ENCODE peak calls at places on chromosome 5, in eight cellular contexts. One of them, this sample, is unnamed.

GRCh38 chr5:73446631-73447233 is 1.8 kb downstream of the FOXD1 start:
- DNase-seq in H1: peak
- DNase-seq in transverse colon: no peak
- DNase-seq in right lobe of liver: no peak
- DNase-seq in uterus: no peak
- DNase-seq in A549: peak
- DNase-seq in body of pancreas: no peak
- DNase-seq in HepG2: no peak
- DNase-seq in this sample: no peak

GRCh38 chr5:123879071-123879470 is 367.1 kb downstream of the CSNK1G3 start:
- DNase-seq in H1: peak
- DNase-seq in transverse colon: no peak
- DNase-seq in right lobe of liver: no peak
- DNase-seq in uterus: no peak
- DNase-seq in A549: no peak
- DNase-seq in body of pancreas: no peak
- DNase-seq in HepG2: no peak
- DNase-seq in this sample: no peak

GRCh38 chr5:178794433-178794832 is 64.0 kb upstream of the ZNF354A start:
- DNase-seq in H1: no peak
- DNase-seq in transverse colon: no peak
- DNase-seq in right lobe of liver: no peak
- DNase-seq in uterus: no peak
- DNase-seq in A549: no peak
- DNase-seq in body of pancreas: no peak
- DNase-seq in HepG2: no peak
- DNase-seq in this sample: no peak

GRCh38 chr5:172749881-172750608 is 20.9 kb downstream of the DUSP1 start:
- DNase-seq in H1: no peak
- DNase-seq in transverse colon: peak
- DNase-seq in right lobe of liver: no peak
- DNase-seq in uterus: peak
- DNase-seq in A549: no peak
- DNase-seq in body of pancreas: no peak
- DNase-seq in HepG2: no peak
- DNase-seq in this sample: no peak

GRCh38 chr5:35091734-35092133 is 44.0 kb upstream of the AGXT2 start:
- DNase-seq in H1: no peak
- DNase-seq in transverse colon: no peak
- DNase-seq in right lobe of liver: no peak
- DNase-seq in uterus: no peak
- DNase-seq in A549: no peak
- DNase-seq in body of pancreas: no peak
- DNase-seq in HepG2: no peak
- DNase-seq in this sample: no peak

GRCh38 chr5:157475432-157475831 is 15.4 kb downstream of the NIPAL4 start:
- DNase-seq in H1: no peak
- DNase-seq in transverse colon: no peak
- DNase-seq in right lobe of liver: no peak
- DNase-seq in uterus: no peak
- DNase-seq in A549: no peak
- DNase-seq in body of pancreas: no peak
- DNase-seq in HepG2: no peak
- DNase-seq in this sample: no peak

GRCh38 chr5:148831590-148832565 is 5.5 kb downstream of the ADRB2 start:
- DNase-seq in H1: no peak
- DNase-seq in transverse colon: no peak
- DNase-seq in right lobe of liver: no peak
- DNase-seq in uterus: no peak
- DNase-seq in A549: no peak
- DNase-seq in body of pancreas: no peak
- DNase-seq in HepG2: no peak
- DNase-seq in this sample: no peak

GRCh38 chr5:58198330-58198729 is 261.6 kb downstream of the PLK2 start:
- DNase-seq in H1: no peak
- DNase-seq in transverse colon: no peak
- DNase-seq in right lobe of liver: no peak
- DNase-seq in uterus: no peak
- DNase-seq in A549: no peak
- DNase-seq in body of pancreas: no peak
- DNase-seq in HepG2: no peak
- DNase-seq in this sample: no peak

GRCh38 chr5:158224200-158224599 is 365.3 kb upstream of the CLINT1 start:
- DNase-seq in H1: no peak
- DNase-seq in transverse colon: no peak
- DNase-seq in right lobe of liver: no peak
- DNase-seq in uterus: no peak
- DNase-seq in A549: no peak
- DNase-seq in body of pancreas: no peak
- DNase-seq in HepG2: no peak
- DNase-seq in this sample: no peak

GRCh38 chr5:1293997-1294838 is 650 bp downstream of the TERT start:
- DNase-seq in H1: peak
- DNase-seq in transverse colon: no peak
- DNase-seq in right lobe of liver: no peak
- DNase-seq in uterus: no peak
- DNase-seq in A549: peak
- DNase-seq in body of pancreas: no peak
- DNase-seq in HepG2: no peak
- DNase-seq in this sample: no peak

GRCh38 chr5:169538935-169539334 is 44.6 kb upstream of the SPDL1 start:
- DNase-seq in H1: no peak
- DNase-seq in transverse colon: no peak
- DNase-seq in right lobe of liver: peak
- DNase-seq in uterus: no peak
- DNase-seq in A549: no peak
- DNase-seq in body of pancreas: no peak
- DNase-seq in HepG2: no peak
- DNase-seq in this sample: no peak

GRCh38 chr5:116764941-116765340 is 190.3 kb upstream of the SEMA6A start:
- DNase-seq in H1: no peak
- DNase-seq in transverse colon: no peak
- DNase-seq in right lobe of liver: no peak
- DNase-seq in uterus: no peak
- DNase-seq in A549: no peak
- DNase-seq in body of pancreas: no peak
- DNase-seq in HepG2: no peak
- DNase-seq in this sample: no peak

GRCh38 chr5:160466121-160466520 is 44.5 kb downstream of the PTTG1 start:
- DNase-seq in H1: no peak
- DNase-seq in transverse colon: no peak
- DNase-seq in right lobe of liver: no peak
- DNase-seq in uterus: no peak
- DNase-seq in A549: no peak
- DNase-seq in body of pancreas: no peak
- DNase-seq in HepG2: no peak
- DNase-seq in this sample: no peak

GRCh38 chr5:160469156-160470144 is 47.8 kb downstream of the PTTG1 start:
- DNase-seq in H1: no peak
- DNase-seq in transverse colon: no peak
- DNase-seq in right lobe of liver: no peak
- DNase-seq in uterus: no peak
- DNase-seq in A549: no peak
- DNase-seq in body of pancreas: no peak
- DNase-seq in HepG2: no peak
- DNase-seq in this sample: no peak

GRCh38 chr5:160468576-160468975 is 46.9 kb downstream of the PTTG1 start:
- DNase-seq in H1: no peak
- DNase-seq in transverse colon: no peak
- DNase-seq in right lobe of liver: no peak
- DNase-seq in uterus: no peak
- DNase-seq in A549: no peak
- DNase-seq in body of pancreas: no peak
- DNase-seq in HepG2: no peak
- DNase-seq in this sample: no peak

GRCh38 chr5:160466889-160467554 is 45.4 kb downstream of the PTTG1 start:
- DNase-seq in H1: no peak
- DNase-seq in transverse colon: no peak
- DNase-seq in right lobe of liver: no peak
- DNase-seq in uterus: no peak
- DNase-seq in A549: peak
- DNase-seq in body of pancreas: no peak
- DNase-seq in HepG2: peak
- DNase-seq in this sample: no peak

GRCh38 chr5:160467555-160468418 is 46.1 kb downstream of the PTTG1 start:
- DNase-seq in H1: peak
- DNase-seq in transverse colon: peak
- DNase-seq in right lobe of liver: peak
- DNase-seq in uterus: peak
- DNase-seq in A549: peak
- DNase-seq in body of pancreas: peak
- DNase-seq in HepG2: peak
- DNase-seq in this sample: no peak
- TF ChIP-seq POLR2A in H1: no peak
- TF ChIP-seq POLR2A in transverse colon: peak
- TF ChIP-seq POLR2A in right lobe of liver: no peak
- TF ChIP-seq POLR2A in uterus: no peak
- TF ChIP-seq POLR2A in A549: no peak
- TF ChIP-seq POLR2A in body of pancreas: peak
- TF ChIP-seq POLR2A in HepG2: peak
- TF ChIP-seq POLR2A in this sample: no peak

GRCh38 chr5:141513021-141513626 is 24.2 kb downstream of the PCDHGC5 start:
- DNase-seq in H1: peak
- DNase-seq in transverse colon: no peak
- DNase-seq in right lobe of liver: no peak
- DNase-seq in uterus: no peak
- DNase-seq in A549: no peak
- DNase-seq in body of pancreas: peak
- DNase-seq in HepG2: no peak
- DNase-seq in this sample: no peak

GRCh38 chr5:141512390-141513020 is 23.6 kb downstream of the PCDHGC5 start:
- DNase-seq in H1: peak
- DNase-seq in transverse colon: peak
- DNase-seq in right lobe of liver: peak
- DNase-seq in uterus: peak
- DNase-seq in A549: peak
- DNase-seq in body of pancreas: peak
- DNase-seq in HepG2: peak
- DNase-seq in this sample: no peak

GRCh38 chr5:141514330-141515111 is 25.6 kb downstream of the PCDHGC5 start:
- DNase-seq in H1: no peak
- DNase-seq in transverse colon: no peak
- DNase-seq in right lobe of liver: no peak
- DNase-seq in uterus: no peak
- DNase-seq in A549: no peak
- DNase-seq in body of pancreas: no peak
- DNase-seq in HepG2: no peak
- DNase-seq in this sample: no peak

GRCh38 chr5:141515141-141515540 is 26.3 kb downstream of the PCDHGC5 start:
- DNase-seq in H1: no peak
- DNase-seq in transverse colon: no peak
- DNase-seq in right lobe of liver: no peak
- DNase-seq in uterus: no peak
- DNase-seq in A549: no peak
- DNase-seq in body of pancreas: no peak
- DNase-seq in HepG2: no peak
- DNase-seq in this sample: no peak

GRCh38 chr5:141513627-141514329 is 24.9 kb downstream of the PCDHGC5 start:
- DNase-seq in H1: peak
- DNase-seq in transverse colon: peak
- DNase-seq in right lobe of liver: no peak
- DNase-seq in uterus: peak
- DNase-seq in A549: no peak
- DNase-seq in body of pancreas: peak
- DNase-seq in HepG2: no peak
- DNase-seq in this sample: peak
- TF ChIP-seq POLR2A in H1: no peak
- TF ChIP-seq POLR2A in transverse colon: no peak
- TF ChIP-seq POLR2A in right lobe of liver: no peak
- TF ChIP-seq POLR2A in uterus: no peak
- TF ChIP-seq POLR2A in A549: no peak
- TF ChIP-seq POLR2A in body of pancreas: no peak
- TF ChIP-seq POLR2A in HepG2: no peak
- TF ChIP-seq POLR2A in this sample: peak

GRCh38 chr5:93022211-93022610 is 558.8 kb downstream of the NR2F1-AS1 start:
- DNase-seq in H1: no peak
- DNase-seq in transverse colon: no peak
- DNase-seq in right lobe of liver: no peak
- DNase-seq in uterus: no peak
- DNase-seq in A549: no peak
- DNase-seq in body of pancreas: no peak
- DNase-seq in HepG2: no peak
- DNase-seq in this sample: no peak
- TF ChIP-seq POLR2A in H1: no peak
- TF ChIP-seq POLR2A in transverse colon: no peak
- TF ChIP-seq POLR2A in right lobe of liver: no peak
- TF ChIP-seq POLR2A in uterus: no peak
- TF ChIP-seq POLR2A in A549: no peak
- TF ChIP-seq POLR2A in body of pancreas: no peak
- TF ChIP-seq POLR2A in HepG2: no peak
- TF ChIP-seq POLR2A in this sample: no peak

GRCh38 chr5:141640698-141641097 is 3.9 kb downstream of the RELL2 start:
- DNase-seq in H1: no peak
- DNase-seq in transverse colon: no peak
- DNase-seq in right lobe of liver: no peak
- DNase-seq in uterus: no peak
- DNase-seq in A549: no peak
- DNase-seq in body of pancreas: no peak
- DNase-seq in HepG2: no peak
- DNase-seq in this sample: no peak
- TF ChIP-seq POLR2A in H1: no peak
- TF ChIP-seq POLR2A in transverse colon: no peak
- TF ChIP-seq POLR2A in right lobe of liver: no peak
- TF ChIP-seq POLR2A in uterus: no peak
- TF ChIP-seq POLR2A in A549: no peak
- TF ChIP-seq POLR2A in body of pancreas: no peak
- TF ChIP-seq POLR2A in HepG2: no peak
- TF ChIP-seq POLR2A in this sample: no peak

GRCh38 chr5:170863646-170864045 is 1.8 kb downstream of the RANBP17 start:
- DNase-seq in H1: no peak
- DNase-seq in transverse colon: no peak
- DNase-seq in right lobe of liver: no peak
- DNase-seq in uterus: no peak
- DNase-seq in A549: no peak
- DNase-seq in body of pancreas: no peak
- DNase-seq in HepG2: no peak
- DNase-seq in this sample: no peak

GRCh38 chr5:170860818-170861217 is 1.0 kb upstream of the RANBP17 start:
- DNase-seq in H1: no peak
- DNase-seq in transverse colon: no peak
- DNase-seq in right lobe of liver: no peak
- DNase-seq in uterus: no peak
- DNase-seq in A549: no peak
- DNase-seq in body of pancreas: no peak
- DNase-seq in HepG2: no peak
- DNase-seq in this sample: no peak

GRCh38 chr5:170860415-170860814 is 1.4 kb upstream of the RANBP17 start:
- DNase-seq in H1: no peak
- DNase-seq in transverse colon: no peak
- DNase-seq in right lobe of liver: no peak
- DNase-seq in uterus: no peak
- DNase-seq in A549: no peak
- DNase-seq in body of pancreas: no peak
- DNase-seq in HepG2: no peak
- DNase-seq in this sample: no peak

GRCh38 chr5:170861295-170861854 is 443 bp upstream of the RANBP17 start:
- DNase-seq in H1: no peak
- DNase-seq in transverse colon: no peak
- DNase-seq in right lobe of liver: no peak
- DNase-seq in uterus: no peak
- DNase-seq in A549: no peak
- DNase-seq in body of pancreas: no peak
- DNase-seq in HepG2: no peak
- DNase-seq in this sample: no peak

GRCh38 chr5:170861855-170862766 is at the start of gene RANBP17:
- DNase-seq in H1: peak
- DNase-seq in transverse colon: peak
- DNase-seq in right lobe of liver: peak
- DNase-seq in uterus: no peak
- DNase-seq in A549: peak
- DNase-seq in body of pancreas: peak
- DNase-seq in HepG2: no peak
- DNase-seq in this sample: no peak
- TF ChIP-seq POLR2A in H1: peak
- TF ChIP-seq POLR2A in transverse colon: no peak
- TF ChIP-seq POLR2A in right lobe of liver: peak
- TF ChIP-seq POLR2A in uterus: no peak
- TF ChIP-seq POLR2A in A549: peak
- TF ChIP-seq POLR2A in body of pancreas: peak
- TF ChIP-seq POLR2A in HepG2: no peak
- TF ChIP-seq POLR2A in this sample: no peak